ENCODE peak calls at places on chromosome 19, in four cellular contexts. D is NCI-H1930, I is foreskin fibroblast, R is midbrain. V is an unnamed sample.
A peak's percentile ranks its signal among the peaks of the same experiment; 100 is the strongest.

GRCh38 chr19:13104848-13105646 is 2.4 kb upstream of the LYL1 start:
- DNase-seq in D (no peak), I (no peak), R (no peak), V (no peak)

GRCh38 chr19:11699931-11700794 is 38.6 kb downstream of the ZNF823 start:
- DNase-seq in D (no peak), I (peak; percentile 10), R (peak; percentile 13), V (peak; percentile 28)

GRCh38 chr19:55545443-55545842 is at the start of gene SBK3:
- DNase-seq in D (no peak), I (no peak), R (no peak), V (no peak)

GRCh38 chr19:19528721-19529490 is at the start of gene YJEFN3:
- DNase-seq in D (no peak), I (no peak), R (peak; percentile 66), V (no peak)

GRCh38 chr19:12792048-12792852 is 964 bp downstream of the JUNB start:
- DNase-seq in D (peak; percentile 50), I (no peak), R (no peak), V (peak; percentile 76)

GRCh38 chr19:41905273-41906002 is 22.5 kb downstream of the ARHGEF1 start:
- DNase-seq in D (no peak), I (no peak), R (no peak), V (no peak)

GRCh38 chr19:33444993-33445751 is 71.7 kb downstream of the CEBPG start:
- DNase-seq in D (no peak), I (no peak), R (no peak), V (no peak)

GRCh38 chr19:46043519-46043918 is 2.7 kb upstream of the IGFL4 start:
- DNase-seq in D (no peak), I (no peak), R (no peak), V (no peak)

GRCh38 chr19:44720945-44721344 is 22.0 kb downstream of the CEACAM16 start:
- DNase-seq in D (no peak), I (no peak), R (no peak), V (no peak)

GRCh38 chr19:50204811-50205675 is 1.6 kb downstream of the MYH14 start:
- DNase-seq in D (peak; percentile 82), I (no peak), R (peak; percentile 7), V (peak; percentile 91)

GRCh38 chr19:789473-790052 is 7.7 kb upstream of the PTBP1 start:
- DNase-seq in D (no peak), I (no peak), R (no peak), V (no peak)

GRCh38 chr19:7887408-7888144 is 734 bp upstream of the LRRC8E start:
- DNase-seq in D (no peak), I (no peak), R (no peak), V (no peak)

GRCh38 chr19:38433268-38433733 is at the start of gene RYR1:
- DNase-seq in D (no peak), I (no peak), R (peak; percentile 36), V (peak; percentile 45)

GRCh38 chr19:36031308-36031707 is 1.4 kb downstream of the CLIP3 start:
- DNase-seq in D (no peak), I (no peak), R (no peak), V (no peak)

GRCh38 chr19:45507864-45508680 is 793 bp downstream of the VASP start:
- DNase-seq in D (no peak), I (no peak), R (no peak), V (peak; percentile 52)

GRCh38 chr19:54644056-54644455 is 13.8 kb downstream of the LILRB1 start:
- DNase-seq in D (no peak), I (no peak), R (peak; percentile 5), V (no peak)